ENCODE peak calls at places on chromosomes 1 and 21, in four cellular contexts. Y, K, E and S are unnamed samples.

GRCh38 chr1:20426923-20427322 is 59.1 kb downstream of the CAMK2N1 start:
- DNase-seq in Y (no peak), E (no peak), K (no peak), S (no peak)

GRCh38 chr1:209103135-209103534 is 480.4 kb upstream of the CAMK1G start:
- DNase-seq in Y (no peak), K (no peak), E (no peak), S (no peak)

GRCh38 chr1:241531195-241532172 is 694 bp upstream of the KMO start:
- DNase-seq in E (no peak), K (no peak), Y (no peak), S (no peak)

GRCh38 chr1:212791261-212791675 is 309 bp downstream of the NSL1 start:
- DNase-seq in K (no peak), Y (no peak), E (no peak), S (no peak)

GRCh38 chr21:45570826-45571601 is 28.8 kb upstream of the SLC19A1 start:
- DNase-seq in Y (peak; percentile 55), E (peak; percentile 61), K (no peak), S (no peak)

GRCh38 chr1:113871597-113872113 is at the start of gene PTPN22:
- DNase-seq in Y (no peak), K (peak; percentile 16), E (peak; percentile 85), S (peak; percentile 68)

GRCh38 chr1:55534565-55535091 is 319.5 kb upstream of the USP24 start:
- DNase-seq in E (no peak), Y (no peak), K (no peak), S (no peak)

GRCh38 chr1:41400235-41400634 is 39.0 kb downstream of the FOXO6 start:
- DNase-seq in E (no peak), Y (no peak), K (no peak), S (no peak)

GRCh38 chr21:45989355-45990048 is 7.9 kb downstream of the COL6A1 start:
- DNase-seq in E (peak; percentile 77), K (peak; percentile 15), Y (peak; percentile 20), S (no peak)

GRCh38 chr1:29413661-29414060 is 177.3 kb downstream of the PTPRU start:
- DNase-seq in E (no peak), K (no peak), Y (no peak), S (no peak)

GRCh38 chr1:3003039-3003940 is 18.0 kb upstream of the ACTRT2 start:
- DNase-seq in Y (no peak), E (peak; percentile 70), K (no peak), S (no peak)

GRCh38 chr1:184941094-184941733 is 33.1 kb downstream of the NIBAN1 start:
- DNase-seq in E (no peak), K (no peak), Y (no peak), S (no peak)

GRCh38 chr1:8796812-8797211 is 20.6 kb downstream of the RERE start:
- DNase-seq in Y (no peak), E (no peak), K (no peak), S (no peak)

GRCh38 chr1:207941664-207942063 is 30.7 kb upstream of the CD34 start:
- DNase-seq in Y (peak; percentile 92), K (peak; percentile 85), E (peak; percentile 67), S (no peak)

GRCh38 chr21:46000182-46000730 is 18.7 kb downstream of the COL6A1 start:
- DNase-seq in Y (peak; percentile 33), E (peak; percentile 55), K (no peak), S (no peak)

GRCh38 chr1:17795836-17796645 is 40.9 kb downstream of the ACTL8 start:
- DNase-seq in E (no peak), Y (no peak), K (no peak), S (no peak)

GRCh38 chr1:62746086-62746808 is 37.7 kb upstream of the ATG4C start:
- DNase-seq in Y (no peak), K (no peak), E (no peak), S (no peak)

GRCh38 chr1:51570063-51570720 is 46.7 kb upstream of the OSBPL9 start:
- DNase-seq in E (no peak), Y (no peak), K (no peak), S (no peak)

GRCh38 chr1:3610165-3610822 is 1.0 kb downstream of the MEGF6 start:
- DNase-seq in K (no peak), E (no peak), Y (peak; percentile 44), S (no peak)

GRCh38 chr1:184051138-184051484 is 419 bp upstream of the TSEN15 start:
- DNase-seq in K (no peak), Y (no peak), E (no peak), S (no peak)

GRCh38 chr21:31667141-31667540 is 7.6 kb downstream of the SOD1 start:
- DNase-seq in K (no peak), Y (no peak), E (no peak), S (no peak)

GRCh38 chr1:27154469-27154990 is 395 bp downstream of the SLC9A1 start:
- DNase-seq in E (no peak), K (no peak), Y (no peak), S (no peak)

GRCh38 chr1:33930346-33931114 is 66.7 kb downstream of the HMGB4 start:
- DNase-seq in E (no peak), Y (no peak), K (no peak), S (no peak)

GRCh38 chr1:14948112-14948652 is 205.4 kb upstream of the TMEM51 start:
- DNase-seq in E (no peak), Y (no peak), K (no peak), S (no peak)
- H3K36me3 ChIP-seq in E (no peaks in the 10 kb centered on the region), Y (no peaks in the 10 kb centered on the region), K (no peaks in the 10 kb centered on the region), S (no peaks in the 10 kb centered on the region)

GRCh38 chr1:54294846-54295245 is 94.9 kb downstream of the MRPL37 start:
- DNase-seq in E (no peak), K (no peak), Y (no peak), S (no peak)

GRCh38 chr1:54299037-54299436 is 99.1 kb downstream of the MRPL37 start:
- DNase-seq in K (no peak), Y (no peak), E (no peak), S (no peak)

GRCh38 chr1:54297596-54298283 is 97.8 kb downstream of the MRPL37 start:
- DNase-seq in E (no peak), K (no peak), Y (no peak), S (no peak)

GRCh38 chr1:54298284-54299033 is 98.5 kb downstream of the MRPL37 start:
- DNase-seq in Y (no peak), K (no peak), E (no peak), S (no peak)

DNA sequence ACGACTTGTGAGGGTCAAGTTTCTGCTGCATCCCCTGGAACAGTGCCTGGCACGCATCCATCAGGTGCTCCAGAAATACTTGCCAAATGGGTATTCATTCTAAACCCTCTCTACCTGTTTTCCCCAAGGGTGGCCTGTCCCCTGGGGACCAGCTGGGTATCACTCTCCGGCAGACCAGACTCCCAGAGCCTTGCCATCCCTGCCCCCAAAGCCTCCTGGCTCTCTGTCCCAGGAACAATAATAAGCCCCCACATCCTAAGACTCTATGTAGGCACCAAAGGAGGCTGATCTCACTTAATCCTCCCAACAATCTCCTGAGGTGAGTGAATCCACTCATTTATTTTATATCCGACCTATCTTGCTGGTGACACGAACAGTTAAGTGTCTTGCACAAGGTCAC is 96.7 kb downstream of the MRPL37 start:
- DNase-seq in E (no peak), K (no peak), Y (no peak), S (no peak)
- H3K4me1 ChIP-seq in E (peaks cover 21% of the 10 kb centered on the region), K (peaks cover 58% of the 10 kb centered on the region), Y (peaks cover 12% of the 10 kb centered on the region), S (peaks cover 79% of the 10 kb centered on the region)

GRCh38 chr21:44301093-44301492 is 1.2 kb downstream of the PFKL start:
- DNase-seq in Y (no peak), K (no peak), E (no peak), S (no peak)
- H3K27ac ChIP-seq in Y (peak overlapping the region; percentile 33), K (peak overlapping the region; percentile 76), E (peak overlapping the region; percentile 84), S (peak overlapping the region; percentile 48)

GRCh38 chr1:230684998-230685397 is 28.9 kb downstream of the AGT start:
- DNase-seq in Y (no peak), E (no peak), K (no peak), S (no peak)
- H3K36me3 ChIP-seq in Y (no peaks in the 10 kb centered on the region), E (peaks cover 91% of the 10 kb centered on the region), K (peaks cover 80% of the 10 kb centered on the region), S (peaks cover 70% of the 10 kb centered on the region)

DNA sequence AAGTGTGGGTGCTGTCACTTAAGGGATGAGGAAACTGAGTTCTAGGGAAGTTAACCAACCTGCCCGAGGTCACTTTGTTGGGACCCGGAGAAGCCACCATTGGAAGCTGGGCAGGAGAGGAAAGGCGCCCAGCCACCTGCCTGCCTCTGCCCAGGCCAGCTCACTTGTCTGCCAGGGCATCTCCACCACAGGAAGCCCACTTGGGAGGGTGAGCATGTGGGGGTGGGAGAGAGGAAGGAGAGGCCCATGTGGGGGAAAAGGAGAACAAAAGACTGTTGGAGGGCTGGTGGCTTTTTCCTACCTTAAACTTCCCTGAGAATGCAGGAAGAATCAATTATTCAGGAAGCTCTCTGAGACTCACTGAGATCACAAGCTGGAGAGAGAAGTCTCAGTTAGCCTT is 43.8 kb upstream of the SELENON start:
- DNase-seq in K (no peak), E (peak; percentile 28), Y (no peak), S (no peak)
- H3K4me1 ChIP-seq in K (peaks cover 3% of the 10 kb centered on the region), E (peaks cover 10% of the 10 kb centered on the region), Y (no peaks in the 10 kb centered on the region), S (peaks cover 29% of the 10 kb centered on the region)